ENCODE peak calls at places on chromosomes 4 and X, in six cellular contexts. X, Z, Y, D, W and O are unnamed samples.

GRCh38 chr4:167622481-167623240 is 388.4 kb upstream of the SPOCK3 start:
- DNase-seq in X (peak; percentile 64), Z (peak; percentile 46), Y (no peak), D (no peak), W (peak; percentile 17), O (no peak)

GRCh38 chrX:10233173-10233572 is 76.4 kb downstream of the CLCN4 start:
- DNase-seq in X (no peak), Z (no peak), Y (no peak), D (no peak), W (no peak), O (no peak)

GRCh38 chr4:101669138-101669831 is 121.2 kb upstream of the BANK1 start:
- DNase-seq in X (no peak), Z (no peak), Y (no peak), D (no peak), W (no peak), O (no peak)

GRCh38 chr4:1741208-1741607 is 19.9 kb downstream of the TACC3 start:
- DNase-seq in X (no peak), Z (no peak), Y (no peak), D (no peak), W (no peak), O (no peak)

GRCh38 chr4:61614256-61614655 is 414.1 kb downstream of the ADGRL3 start:
- DNase-seq in X (no peak), Z (no peak), Y (no peak), D (no peak), W (no peak), O (no peak)

GRCh38 chr4:142815834-142816233 is 30.3 kb downstream of the INPP4B start:
- DNase-seq in X (peak; percentile 53), Z (peak; percentile 82), Y (no peak), D (no peak), W (no peak), O (no peak)

GRCh38 chr4:147103403-147103946 is 157.8 kb upstream of the TTC29 start:
- DNase-seq in X (peak; percentile 91), Z (peak; percentile 96), Y (no peak), D (no peak), W (peak; percentile 28), O (peak; percentile 78)

GRCh38 chrX:144791298-144791697 is 456.0 kb upstream of the SPANXN1 start:
- DNase-seq in X (no peak), Z (no peak), Y (no peak), D (no peak), W (no peak), O (no peak)

GRCh38 chr4:124111922-124112321 is 600.6 kb downstream of the ANKRD50 start:
- DNase-seq in X (no peak), Z (peak; percentile 67), Y (no peak), D (no peak), W (peak; percentile 42), O (no peak)

GRCh38 chr4:33975996-33976395 is 2268.3 kb downstream of the ARAP2 start:
- DNase-seq in X (no peak), Z (no peak), Y (no peak), D (no peak), W (no peak), O (no peak)

GRCh38 chr4:81369898-81370297 is 101.8 kb downstream of the RASGEF1B start:
- DNase-seq in X (no peak), Z (no peak), Y (no peak), D (no peak), W (no peak), O (no peak)

GRCh38 chr4:19494958-19495357 is 756.7 kb upstream of the SLIT2 start:
- DNase-seq in X (no peak), Z (no peak), Y (no peak), D (no peak), W (no peak), O (no peak)

GRCh38 chr4:84647307-84647884 is 64.5 kb downstream of the CDS1 start:
- DNase-seq in X (no peak), Z (no peak), Y (no peak), D (no peak), W (no peak), O (no peak)

GRCh38 chrX:131792789-131793462 is 230.2 kb upstream of the STK26 start:
- DNase-seq in X (peak; percentile 87), Z (peak; percentile 87), Y (no peak), D (peak; percentile 87), W (peak; percentile 92), O (no peak)

GRCh38 chrX:131747173-131747572 is 203.3 kb downstream of the OR13H1 start:
- DNase-seq in X (peak; percentile 77), Z (peak; percentile 70), Y (no peak), D (peak; percentile 77), W (peak; percentile 93), O (no peak)

GRCh38 chr4:85116008-85116407 is 149.5 kb upstream of the WDFY3 start:
- DNase-seq in X (no peak), Z (no peak), Y (no peak), D (no peak), W (no peak), O (no peak)

GRCh38 chr4:41257257-41257900 is 651 bp downstream of the UCHL1 start:
- DNase-seq in X (peak; percentile 88), Z (peak; percentile 43), Y (no peak), D (no peak), W (no peak), O (no peak)

GRCh38 chr4:55018978-55019377 is 106.4 kb downstream of the KDR start:
- DNase-seq in X (peak; percentile 61), Z (no peak), Y (no peak), D (no peak), W (no peak), O (no peak)

GRCh38 chr4:13982008-13982407 is 354.5 kb upstream of the BOD1L1 start:
- DNase-seq in X (no peak), Z (no peak), Y (no peak), D (no peak), W (no peak), O (no peak)

GRCh38 chr4:78520808-78521226 is 30.8 kb upstream of the ANXA3 start:
- DNase-seq in X (no peak), Z (no peak), Y (no peak), D (no peak), W (no peak), O (no peak)

GRCh38 chrX:21946925-21947641 is 6.6 kb downstream of the SMS start:
- DNase-seq in X (peak; percentile 77), Z (peak; percentile 37), Y (no peak), D (no peak), W (no peak), O (no peak)

GRCh38 chr4:35250771-35251170 is 993.5 kb downstream of the ARAP2 start:
- DNase-seq in X (no peak), Z (no peak), Y (no peak), D (no peak), W (no peak), O (no peak)

GRCh38 chr4:41611881-41612871 is 74.2 kb downstream of the LIMCH1 start:
- DNase-seq in X (no peak), Z (no peak), Y (no peak), D (no peak), W (no peak), O (no peak)

GRCh38 chrX:34810911-34811310 is 131.7 kb upstream of the FAM47B start:
- DNase-seq in X (no peak), Z (no peak), Y (no peak), D (no peak), W (no peak), O (no peak)

GRCh38 chr4:53716011-53716410 is 124.7 kb upstream of the LNX1 start:
- DNase-seq in X (peak; percentile 0), Z (no peak), Y (no peak), D (no peak), W (no peak), O (no peak)

GRCh38 chrX:1480082-1480785 is 27.5 kb upstream of the ASMTL start:
- DNase-seq in X (no peak), Z (no peak), Y (no peak), D (no peak), W (no peak), O (no peak)

GRCh38 chrX:73446831-73447230 is at the start of gene CDX4:
- DNase-seq in X (no peak), Z (no peak), Y (no peak), D (no peak), W (no peak), O (no peak)

GRCh38 chrX:44698328-44698727 is 145.5 kb upstream of the DUSP21 start:
- DNase-seq in X (no peak), Z (no peak), Y (no peak), D (no peak), W (no peak), O (no peak)

GRCh38 chrX:153926863-153927685 is 1.0 kb upstream of the ARHGAP4 start:
- DNase-seq in X (peak; percentile 79), Z (no peak), Y (peak; percentile 53), D (peak; percentile 90), W (no peak), O (no peak)

GRCh38 chrX:18676470-18676869 is 4.6 kb upstream of the RS1 start:
- DNase-seq in X (no peak), Z (no peak), Y (no peak), D (no peak), W (no peak), O (no peak)

GRCh38 chr4:92488496-92488895 is 184.7 kb downstream of the GRID2 start:
- DNase-seq in X (no peak), Z (no peak), Y (no peak), D (no peak), W (no peak), O (no peak)

GRCh38 chr4:92483341-92483740 is 179.6 kb downstream of the GRID2 start:
- DNase-seq in X (no peak), Z (no peak), Y (no peak), D (no peak), W (no peak), O (no peak)
- H3K27ac ChIP-seq in X (no peak overlapping the region), Z (no peak overlapping the region), Y (no peak overlapping the region), D (no peak overlapping the region), W (no peak overlapping the region), O (no peak overlapping the region)

GRCh38 chrX:38311743-38312142 is 15.6 kb downstream of the RPGR start:
- DNase-seq in X (no peak), Z (no peak), Y (no peak), D (no peak), W (no peak), O (no peak)
- H3K27ac ChIP-seq in X (no peak overlapping the region), Z (peak overlapping the region; percentile 28), Y (no peak overlapping the region), D (no peak overlapping the region), W (no peak overlapping the region), O (no peak overlapping the region)

GRCh38 chr4:7187691-7188090 is 4.6 kb upstream of the SORCS2 start:
- DNase-seq in X (peak; percentile 29), Z (no peak), Y (no peak), D (no peak), W (no peak), O (peak; percentile 48)
- H3K27ac ChIP-seq in X (no peak overlapping the region), Z (no peak overlapping the region), Y (no peak overlapping the region), D (no peak overlapping the region), W (no peak overlapping the region), O (no peak overlapping the region)

GRCh38 chr4:90241008-90241407 is 113.8 kb downstream of the CCSER1 start:
- DNase-seq in X (no peak), Z (no peak), Y (no peak), D (no peak), W (no peak), O (no peak)
- H3K27ac ChIP-seq in X (no peak overlapping the region), Z (no peak overlapping the region), Y (no peak overlapping the region), D (no peak overlapping the region), W (no peak overlapping the region), O (no peak overlapping the region)

DNA sequence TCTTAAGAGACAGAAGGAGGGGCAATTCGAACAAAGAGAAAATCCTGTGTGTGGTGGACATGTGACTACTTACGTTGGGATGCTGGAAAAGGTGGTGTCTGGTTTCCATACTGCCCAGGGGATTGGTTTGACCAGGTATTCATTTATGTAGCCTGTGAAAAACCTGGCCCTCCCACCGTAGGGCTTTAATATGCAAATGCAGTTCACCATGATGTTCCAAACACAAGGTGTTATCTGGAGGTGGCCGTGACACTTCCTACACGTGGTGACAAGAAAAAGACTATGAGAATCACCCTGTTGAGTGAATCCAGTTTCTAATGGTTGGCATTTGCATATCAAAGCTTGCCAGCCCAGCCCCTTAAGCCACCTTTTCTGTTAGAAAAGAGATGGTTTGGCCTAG is 27.9 kb downstream of the UGT2B4 start:
- DNase-seq in X (no peak), Z (no peak), Y (no peak), D (no peak), W (no peak), O (no peak)
- H3K27ac ChIP-seq in X (no peak overlapping the region), Z (no peak overlapping the region), Y (no peak overlapping the region), D (no peak overlapping the region), W (no peak overlapping the region), O (no peak overlapping the region)